ENCODE peak calls at places on chromosome 18, in nine cellular contexts. M, Z, U, C, K, Y, L, V and O are unnamed samples.

GRCh38 chr18:34866310-34866709 is 156.2 kb downstream of the DTNA start:
- DNase-seq in K (no peak), L (no peak), C (no peak), U (no peak), V (no peak), Z (no peak), M (no peak), Y (no peak), O (no peak)

GRCh38 chr18:38909972-38910371 is 1344.4 kb upstream of the CELF4 start:
- DNase-seq in Y (no peak), U (no peak), C (no peak), K (no peak), Z (no peak), L (no peak), V (no peak), M (no peak), O (no peak)

GRCh38 chr18:62519684-62520083 is 3.1 kb upstream of the ZCCHC2 start:
- DNase-seq in Y (no peak), C (no peak), L (no peak), M (no peak), K (no peak), V (no peak), Z (no peak), U (no peak), O (no peak)

GRCh38 chr18:79548621-79548985 is 131.0 kb upstream of the CTDP1 start:
- DNase-seq in Z (no peak), Y (no peak), V (peak), L (no peak), M (no peak), U (no peak), C (no peak), K (no peak), O (no peak)

GRCh38 chr18:79496978-79497637 is 101.4 kb downstream of the NFATC1 start:
- DNase-seq in U (no peak), K (no peak), Z (peak), Y (no peak), M (no peak), L (peak), V (peak), C (peak), O (peak)

GRCh38 chr18:33928226-33928625 is 296.5 kb downstream of the NOL4 start:
- DNase-seq in M (no peak), K (no peak), Y (no peak), L (no peak), C (no peak), V (no peak), U (no peak), Z (no peak), O (no peak)

GRCh38 chr18:44740000-44740399 is 59.3 kb downstream of the SETBP1 start:
- DNase-seq in K (no peak), C (no peak), L (no peak), Z (peak), Y (no peak), U (no peak), M (no peak), V (no peak), O (no peak)

GRCh38 chr18:60404686-60405085 is 32.1 kb upstream of the MC4R start:
- DNase-seq in C (no peak), K (no peak), Y (no peak), U (no peak), L (no peak), M (no peak), Z (no peak), V (no peak), O (no peak)

GRCh38 chr18:9104244-9104901 is 1.9 kb downstream of the NDUFV2 start:
- DNase-seq in M (no peak), V (no peak), Y (no peak), U (no peak), L (no peak), K (no peak), C (no peak), Z (no peak), O (no peak)

GRCh38 chr18:11119962-11120361 is 29.4 kb downstream of the PIEZO2 start:
- DNase-seq in V (no peak), M (no peak), Y (no peak), U (peak), L (no peak), Z (no peak), C (no peak), K (no peak), O (no peak)

GRCh38 chr18:47036298-47036874 is 965 bp upstream of the ELOA2 start:
- DNase-seq in Y (peak), K (no peak), U (peak), L (no peak), V (no peak), Z (no peak), C (no peak), M (no peak), O (no peak)
- TF ChIP-seq CTCF in Y (peak), K (no peak), U (peak), L (no peak), V (peak), Z (peak), C (no peak), M (no peak), O (peak)

GRCh38 chr18:54239091-54239490 is 14.6 kb upstream of the MBD2 start:
- DNase-seq in M (no peak), U (no peak), V (no peak), Z (no peak), C (no peak), L (no peak), Y (no peak), K (no peak), O (no peak)
- TF ChIP-seq CTCF in M (no peak), U (no peak), V (no peak), Z (no peak), C (no peak), L (no peak), Y (no peak), K (no peak), O (no peak)

DNA sequence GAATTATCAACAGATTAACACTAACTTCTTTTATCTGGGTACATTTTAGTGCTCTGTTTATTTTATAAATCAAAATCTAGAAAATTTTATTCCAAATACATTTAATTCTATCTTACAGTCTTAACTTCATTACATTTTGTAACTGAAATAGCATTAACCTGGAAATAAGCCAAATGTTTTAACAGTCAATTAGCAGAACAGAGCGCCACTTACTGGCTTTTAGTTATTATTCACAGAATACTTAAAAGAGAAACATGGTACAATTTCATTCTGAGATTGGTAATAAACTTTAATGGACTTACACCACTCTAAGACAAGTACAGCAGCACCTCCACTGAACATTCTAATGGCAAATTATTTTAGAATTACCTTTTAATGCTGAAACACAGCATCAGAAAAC is 38.6 kb downstream of the SS18 start:
- DNase-seq in U (no peak), L (no peak), Z (no peak), Y (no peak), M (no peak), C (no peak), K (no peak), V (no peak), O (no peak)
- TF ChIP-seq CTCF in U (no peak), L (no peak), Z (no peak), Y (no peak), M (no peak), C (no peak), K (no peak), V (peak), O (no peak)

GRCh38 chr18:36634573-36635216 is 194.1 kb downstream of the TPGS2 start:
- DNase-seq in C (no peak), L (no peak), U (no peak), K (no peak), Y (no peak), V (no peak), Z (no peak), M (no peak), O (no peak)

GRCh38 chr18:36633961-36634412 is 194.8 kb downstream of the TPGS2 start:
- DNase-seq in U (no peak), Y (no peak), L (no peak), M (no peak), K (no peak), Z (no peak), V (no peak), C (no peak), O (no peak)

GRCh38 chr18:36638224-36638623 is 190.6 kb downstream of the TPGS2 start:
- DNase-seq in K (no peak), C (no peak), U (no peak), M (no peak), Z (no peak), Y (no peak), L (no peak), V (no peak), O (no peak)

GRCh38 chr18:36636237-36636792 is 192.5 kb downstream of the TPGS2 start:
- DNase-seq in M (no peak), U (no peak), Z (no peak), C (no peak), V (no peak), Y (no peak), K (no peak), L (no peak), O (no peak)

DNA sequence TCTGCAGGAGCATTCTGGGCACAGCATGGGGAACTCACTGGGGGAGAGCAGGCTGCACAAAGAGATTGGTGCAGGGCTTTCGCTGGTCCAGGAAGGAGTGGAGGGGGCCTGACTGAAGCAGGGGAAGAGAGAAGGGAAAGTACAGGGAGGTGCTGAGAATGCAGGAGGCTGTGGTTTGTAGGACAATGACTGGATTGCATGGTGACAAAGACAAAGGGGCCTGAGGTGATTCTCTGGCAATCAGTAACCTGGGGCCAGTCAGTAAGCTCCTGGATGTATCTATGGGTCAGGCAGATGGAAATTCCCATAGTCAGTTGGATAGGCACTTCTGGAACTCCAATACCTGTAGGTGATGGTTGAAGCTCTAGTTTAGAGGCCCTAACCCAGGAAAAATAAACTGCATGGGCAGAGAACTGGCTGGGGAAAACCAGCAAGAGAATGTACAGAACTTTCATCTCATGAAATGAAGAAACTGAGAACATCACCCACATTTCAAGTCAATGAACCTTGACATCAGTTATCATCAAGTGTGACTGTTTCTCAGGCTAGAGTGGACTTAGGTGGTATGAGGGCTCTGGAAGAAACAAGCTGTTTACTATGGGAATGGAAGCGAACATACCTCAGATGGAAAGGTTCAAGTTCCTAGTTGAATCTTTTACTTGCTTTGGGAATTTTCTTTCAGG is 193.2 kb downstream of the TPGS2 start:
- DNase-seq in V (no peak), M (no peak), L (no peak), C (no peak), Y (no peak), K (no peak), Z (no peak), U (no peak), O (no peak)
- TF ChIP-seq CTCF in V (no peak), M (no peak), L (no peak), C (no peak), Y (no peak), K (no peak), Z (no peak), U (no peak), O (no peak)

GRCh38 chr18:24402209-24402785 is 4.7 kb upstream of the OSBPL1A start:
- DNase-seq in Z (no peak), K (no peak), Y (no peak), C (no peak), V (no peak), L (no peak), U (no peak), M (no peak), O (peak)
- TF ChIP-seq CTCF in Z (no peak), K (no peak), Y (no peak), C (peak), V (no peak), L (no peak), U (peak), M (no peak), O (peak)

DNA sequence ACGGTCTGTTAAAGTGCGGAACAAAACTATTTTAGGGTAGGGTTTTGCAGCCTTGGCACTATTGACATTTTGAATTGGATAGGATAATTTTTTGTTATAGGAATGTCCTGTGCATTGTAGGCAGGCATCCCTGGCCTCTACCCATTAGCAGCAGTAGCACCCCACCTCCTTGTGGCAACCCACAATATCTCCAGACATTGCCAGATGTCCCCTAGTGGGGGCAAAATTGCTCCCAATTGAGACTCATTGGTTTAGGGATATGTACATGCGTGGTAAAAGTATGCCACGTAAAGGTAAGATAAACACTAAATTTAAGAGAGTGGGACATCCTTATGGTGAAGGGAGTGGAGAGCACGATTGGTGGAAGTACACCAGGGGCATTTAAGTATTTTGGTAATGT is 4.6 kb downstream of the MIB1 start:
- DNase-seq in V (no peak), Y (no peak), L (no peak), U (no peak), Z (no peak), K (no peak), M (no peak), C (no peak), O (no peak)
- TF ChIP-seq CTCF in V (no peak), Y (no peak), L (no peak), U (no peak), Z (no peak), K (no peak), M (no peak), C (no peak), O (no peak)

DNA sequence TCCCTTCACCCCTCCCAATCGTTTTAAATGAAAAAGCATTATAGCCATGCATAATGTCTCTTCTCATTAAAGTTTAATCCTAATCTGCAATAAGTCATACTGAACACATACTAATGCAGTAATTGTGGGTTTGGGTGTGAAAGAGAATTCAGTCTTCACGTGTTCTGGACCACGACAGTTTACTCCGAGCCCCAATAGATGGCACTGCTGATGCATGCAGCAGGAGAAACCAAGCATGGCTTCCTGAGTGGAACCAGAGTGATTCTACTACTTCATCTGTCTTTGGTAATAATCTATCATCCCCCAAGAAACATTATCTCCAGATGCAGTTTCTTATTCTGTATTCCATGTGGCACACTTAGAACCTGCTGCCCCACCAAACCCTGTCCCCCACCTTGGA is 47.0 kb upstream of the LAMA1 start:
- DNase-seq in M (no peak), Z (no peak), C (no peak), V (no peak), K (no peak), U (no peak), L (no peak), Y (no peak), O (no peak)
- TF ChIP-seq CTCF in M (no peak), Z (no peak), C (peak), V (peak), K (no peak), U (peak), L (no peak), Y (peak), O (no peak)

DNA sequence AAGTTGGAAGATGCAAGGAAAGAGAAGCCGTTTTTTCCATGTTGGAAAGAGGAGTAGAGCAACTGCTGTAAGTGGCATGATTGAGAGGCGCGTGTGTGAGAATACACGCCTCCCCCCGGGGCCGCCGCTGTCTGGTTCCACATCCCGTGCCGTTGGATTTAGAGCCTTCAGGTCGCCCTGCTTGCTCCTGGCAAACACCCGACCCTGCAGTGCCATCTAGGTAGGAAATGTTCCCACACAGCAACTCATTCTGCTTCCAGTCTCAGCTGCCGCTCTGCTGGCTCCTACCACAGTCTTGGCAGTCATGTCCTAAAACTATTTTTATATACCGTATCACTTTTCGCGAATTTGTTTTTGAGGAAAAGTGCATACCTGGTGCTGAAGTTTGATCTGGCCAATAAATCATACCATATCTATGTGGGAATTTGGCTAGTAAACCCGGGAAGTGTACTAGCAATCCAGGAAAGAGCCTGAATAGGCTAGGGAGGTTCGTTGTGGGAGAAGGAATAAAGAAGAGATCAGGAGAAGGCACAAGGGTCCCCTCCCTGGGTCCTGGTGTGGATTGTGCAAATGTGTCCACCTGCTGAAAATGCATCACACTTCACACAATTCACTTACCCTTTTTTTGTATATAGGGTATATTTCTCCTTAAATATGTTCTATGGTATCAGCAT is 372.7 kb downstream of the FBXO15 start:
- DNase-seq in U (no peak), V (no peak), K (no peak), M (no peak), C (no peak), L (no peak), Y (no peak), Z (peak), O (no peak)
- TF ChIP-seq CTCF in U (no peak), V (no peak), K (no peak), M (no peak), C (no peak), L (no peak), Y (no peak), Z (no peak), O (no peak)

DNA sequence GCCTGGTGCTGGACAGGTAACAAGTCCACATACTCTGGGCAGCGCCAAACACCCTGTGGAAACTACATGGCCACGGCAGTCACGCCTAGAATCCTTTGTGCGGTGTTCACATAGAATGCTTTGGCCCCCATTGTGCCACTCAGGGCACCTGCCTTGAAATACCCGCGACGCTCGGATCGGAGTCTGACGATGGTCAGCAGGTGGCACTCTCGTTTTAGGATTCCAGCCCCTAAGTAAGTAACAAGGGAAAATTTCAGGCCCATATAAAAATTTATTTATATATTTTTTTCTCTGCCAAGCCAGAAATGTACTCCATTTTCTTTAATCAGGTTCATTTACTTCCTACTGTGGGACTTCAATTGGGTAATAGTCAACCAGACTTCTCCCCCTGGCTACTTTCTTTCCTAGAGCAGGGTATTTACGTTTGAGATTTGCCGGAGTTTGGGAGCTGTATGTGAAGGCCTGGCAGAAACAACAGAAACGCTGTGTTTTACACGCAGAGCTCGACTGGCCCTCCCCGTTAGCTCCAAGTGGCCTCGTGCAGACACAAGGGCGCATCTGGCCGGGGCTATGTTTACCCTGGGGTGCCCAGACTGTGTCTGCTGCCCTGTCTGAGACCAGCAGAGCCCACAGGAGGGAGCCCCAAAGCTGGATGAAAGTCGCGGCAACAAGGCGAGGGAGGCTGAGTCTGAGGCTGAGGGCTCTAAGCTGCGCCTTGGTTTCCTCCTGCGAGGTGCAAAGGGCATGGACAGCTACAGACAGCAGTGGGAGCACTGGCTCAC is 41.6 kb downstream of the LRRC30 start:
- DNase-seq in V (peak), Z (peak), K (no peak), M (no peak), Y (peak), L (no peak), U (peak), C (no peak), O (peak)
- TF ChIP-seq CTCF in V (peak), Z (peak), K (peak), M (peak), Y (peak), L (no peak), U (peak), C (peak), O (peak)